ENCODE peak calls at places on chromosome 11, in five cellular contexts. K is CD8-positive, alpha-beta T cell; J is sigmoid colon; R is Peyer's patch; Y is WERI-Rb-1. X is an unnamed sample.

GRCh38 chr11:65291613-65292012 is 23.1 kb upstream of the CDC42EP2 start:
- DNase-seq in K (no peak), J (no peak), R (no peak), Y (no peak), X (no peak)

GRCh38 chr11:70772950-70773349 is 374.6 kb downstream of the CTTN start:
- DNase-seq in R (no peak), J (no peak), K (no peak), Y (peak; percentile 93), X (no peak)

GRCh38 chr11:73141031-73141308 is 1.1 kb downstream of the FCHSD2 start:
- DNase-seq in K (no peak), R (peak; percentile 48), Y (peak; percentile 30), J (no peak), X (peak; percentile 60)

GRCh38 chr11:122847437-122847836 is 9.1 kb downstream of the CRTAM start:
- DNase-seq in Y (no peak), J (no peak), K (no peak), R (no peak), X (no peak)

GRCh38 chr11:27383645-27384044 is 20.6 kb upstream of the CCDC34 start:
- DNase-seq in R (no peak), K (no peak), Y (no peak), J (no peak), X (no peak)

GRCh38 chr11:118527109-118527508 is at the start of gene TTC36:
- DNase-seq in Y (no peak), K (no peak), R (no peak), J (no peak), X (no peak)

GRCh38 chr11:2572491-2573239 is 127.1 kb downstream of the KCNQ1OT1 start:
- DNase-seq in R (no peak), Y (no peak), J (no peak), K (no peak), X (no peak)

GRCh38 chr11:66288866-66289547 is at the start of gene YIF1A:
- DNase-seq in Y (peak; percentile 99), J (peak; percentile 100), K (peak; percentile 97), R (peak; percentile 96), X (peak; percentile 98)

GRCh38 chr11:74681686-74682651 is 49.3 kb downstream of the CHRDL2 start:
- DNase-seq in K (no peak), R (no peak), J (peak; percentile 88), Y (no peak), X (no peak)

GRCh38 chr11:47216141-47216798 is 1.5 kb downstream of the DDB2 start:
- DNase-seq in R (peak; percentile 32), J (no peak), Y (peak; percentile 51), K (peak; percentile 11), X (peak; percentile 61)

GRCh38 chr11:31397239-31397834 is 27.7 kb downstream of the DNAJC24 start:
- DNase-seq in K (no peak), J (no peak), Y (no peak), R (no peak), X (no peak)

GRCh38 chr11:109956124-109956793 is 136.9 kb upstream of the ZC3H12C start:
- DNase-seq in Y (no peak), K (no peak), R (no peak), J (no peak), X (no peak)

GRCh38 chr11:58616594-58616993 is 5.9 kb upstream of the CNTF start:
- DNase-seq in K (no peak), J (peak; percentile 73), Y (no peak), R (no peak), X (no peak)

GRCh38 chr11:17735823-17736772 is 1.5 kb downstream of the KCNC1 start:
- DNase-seq in Y (peak; percentile 55), J (peak; percentile 53), K (no peak), R (no peak), X (no peak)

GRCh38 chr11:69355959-69356702 is 62.2 kb downstream of the MYEOV start:
- DNase-seq in J (no peak), Y (no peak), K (no peak), R (no peak), X (no peak)

GRCh38 chr11:2156416-2157182 is 4.4 kb downstream of the INS start:
- DNase-seq in Y (peak; percentile 80), J (no peak), K (peak; percentile 11), R (peak; percentile 36), X (no peak)

GRCh38 chr11:79092791-79093313 is 348.0 kb downstream of the TENM4 start:
- DNase-seq in J (peak; percentile 75), Y (no peak), R (no peak), K (no peak), X (no peak)

GRCh38 chr11:120057595-120058581 is 80.0 kb downstream of the TRIM29 start:
- DNase-seq in J (no peak), K (no peak), Y (peak; percentile 68), R (no peak), X (no peak)

GRCh38 chr11:3091846-3092602 is 34.8 kb upstream of the CARS1 start:
- DNase-seq in K (peak; percentile 59), Y (peak; percentile 85), J (peak; percentile 81), R (peak; percentile 53), X (peak; percentile 74)

GRCh38 chr11:110329441-110329840 is 33.0 kb upstream of the RDX start:
- DNase-seq in K (no peak), R (no peak), Y (no peak), J (no peak), X (no peak)

GRCh38 chr11:30107899-30108298 is 91.1 kb upstream of the KCNA4 start:
- DNase-seq in Y (no peak), J (no peak), K (no peak), R (no peak), X (no peak)

GRCh38 chr11:134508219-134508990 is 96.4 kb upstream of the B3GAT1 start:
- DNase-seq in R (peak; percentile 9), Y (peak; percentile 1), J (peak; percentile 49), K (no peak), X (no peak)

GRCh38 chr11:71334191-71334590 is 81.8 kb upstream of the SHANK2 start:
- DNase-seq in J (peak; percentile 41), Y (no peak), R (no peak), K (no peak), X (no peak)

GRCh38 chr11:68469122-68469521 is 8.6 kb downstream of the PPP6R3 start:
- DNase-seq in R (no peak), J (no peak), K (no peak), Y (no peak), X (no peak)

GRCh38 chr11:77122576-77123212 is 5.4 kb upstream of the MYO7A start:
- DNase-seq in R (no peak), J (no peak), K (no peak), Y (no peak), X (no peak)

GRCh38 chr11:8006349-8006977 is 19.3 kb downstream of the EIF3F start:
- DNase-seq in J (peak; percentile 74), Y (peak; percentile 75), R (no peak), K (peak; percentile 19), X (no peak)

GRCh38 chr11:8011383-8011782 is 24.2 kb downstream of the EIF3F start:
- DNase-seq in K (no peak), Y (no peak), R (no peak), J (no peak), X (no peak)

GRCh38 chr11:8011981-8012444 is 24.9 kb downstream of the EIF3F start:
- DNase-seq in Y (no peak), K (no peak), J (no peak), R (no peak), X (no peak)

GRCh38 chr11:8008212-8008611 is 21.1 kb downstream of the EIF3F start:
- DNase-seq in Y (no peak), J (no peak), R (no peak), K (no peak), X (no peak)

GRCh38 chr11:8009856-8010255 is 22.7 kb downstream of the EIF3F start:
- DNase-seq in J (no peak), Y (no peak), R (no peak), K (no peak), X (no peak)
- TF ChIP-seq CTCF in J (no peak), Y (no peak), R (no peak), K (no peak), X (no peak)

GRCh38 chr11:999009-999408 is 37.5 kb downstream of the MUC6 start:
- DNase-seq in J (no peak), K (no peak), R (no peak), Y (no peak), X (no peak)
- H3K36me3 ChIP-seq in J (peaks cover 80% of the 10 kb centered on the region), K (peaks cover 19% of the 10 kb centered on the region), R (peaks cover 66% of the 10 kb centered on the region), Y (peaks cover 55% of the 10 kb centered on the region), X (peaks cover 19% of the 10 kb centered on the region)

DNA sequence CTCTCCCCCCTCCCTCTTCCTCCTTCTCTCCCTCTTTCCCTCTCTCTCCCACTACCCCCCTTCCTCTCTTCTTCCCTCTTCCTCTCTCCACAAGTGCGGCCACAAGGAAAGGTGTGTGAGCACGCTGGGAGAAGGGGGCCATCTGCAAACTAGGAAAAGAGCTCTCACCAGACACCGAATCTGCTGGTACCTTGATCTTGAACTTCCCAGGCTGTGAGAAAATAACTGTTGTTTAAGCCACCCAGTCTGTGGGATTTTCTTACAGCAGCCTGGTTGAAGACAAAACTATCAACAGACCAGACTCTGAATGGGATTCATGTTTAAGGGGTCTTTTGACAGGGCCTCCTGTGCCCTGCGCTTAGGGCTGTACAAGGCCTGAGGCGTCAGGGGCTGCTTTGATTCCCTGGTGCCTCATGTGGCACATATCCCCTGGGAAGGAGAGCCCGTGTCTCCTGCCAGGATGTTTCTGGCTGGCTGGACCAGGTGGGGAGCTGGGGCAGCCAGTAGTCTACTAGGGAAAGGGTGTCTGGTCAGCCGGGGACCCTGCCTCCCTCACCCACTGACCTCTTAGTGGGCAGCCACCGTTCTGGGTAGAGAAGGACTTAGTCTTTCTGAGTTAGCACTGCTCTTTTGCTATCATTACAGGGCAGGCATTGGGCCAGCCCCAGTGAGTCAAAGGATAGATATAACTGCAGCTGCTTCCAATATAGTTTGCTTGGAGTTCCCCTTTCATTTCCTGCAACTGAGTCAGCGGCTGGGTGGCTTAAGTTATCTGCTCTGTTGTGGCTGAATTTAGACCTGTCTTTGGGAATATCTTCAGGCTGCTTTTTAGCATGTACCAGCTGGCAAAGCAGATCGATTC is 6.2 kb downstream of the PANX1 start:
- DNase-seq in Y (no peak), K (no peak), R (peak; percentile 31), J (peak; percentile 87), X (no peak)
- H3K4me3 ChIP-seq in Y (no peak overlapping the region), K (no peak overlapping the region), R (no peak overlapping the region), J (no peak overlapping the region), X (no peak overlapping the region)

GRCh38 chr11:15190611-15191010 is 75.9 kb downstream of the INSC start:
- DNase-seq in Y (no peak), K (no peak), R (no peak), J (no peak), X (no peak)

GRCh38 chr11:15194671-15195415 is 80.1 kb downstream of the INSC start:
- DNase-seq in K (no peak), Y (no peak), J (no peak), R (no peak), X (no peak)

GRCh38 chr11:15189189-15189588 is 74.5 kb downstream of the INSC start:
- DNase-seq in J (no peak), K (no peak), R (no peak), Y (no peak), X (no peak)

GRCh38 chr11:15189646-15190365 is 75.1 kb downstream of the INSC start:
- DNase-seq in J (no peak), K (no peak), Y (no peak), R (no peak), X (no peak)

DNA sequence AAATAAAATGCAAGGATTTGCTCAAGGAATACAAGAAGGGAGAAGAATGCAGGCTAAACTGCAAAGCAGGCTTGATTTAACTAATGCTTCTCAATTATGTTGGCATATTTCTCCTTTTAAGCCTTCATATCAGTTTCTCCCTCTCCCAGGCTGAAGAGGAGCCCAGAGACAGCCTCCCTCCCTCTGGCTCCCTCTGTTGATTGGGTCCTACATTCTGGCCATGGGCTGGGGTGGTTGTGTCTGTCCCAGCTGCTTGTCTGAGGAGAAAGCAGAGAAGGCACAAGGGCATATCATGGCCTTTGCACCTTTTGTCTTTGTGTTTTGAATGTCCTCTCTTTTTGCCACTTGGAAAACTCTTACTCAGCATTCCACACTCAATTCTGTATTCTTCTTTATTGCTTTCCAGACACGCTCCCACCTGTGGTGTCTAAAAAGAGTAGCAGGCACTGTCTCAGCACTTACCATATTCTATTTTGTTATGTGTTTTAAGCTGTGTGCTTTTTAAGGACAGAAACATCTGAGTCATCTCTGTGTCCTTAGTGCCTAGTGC is 77.4 kb downstream of the INSC start:
- DNase-seq in R (no peak), J (no peak), Y (no peak), K (no peak), X (no peak)
- TF ChIP-seq CTCF in R (no peak), J (no peak), Y (no peak), K (no peak), X (no peak)